ENCODE peak calls at places on chromosomes 3 and 15, in five cellular contexts. W, D, S, O and R are unnamed samples.

GRCh38 chr3:76673171-76673570 is 366.7 kb upstream of the ROBO2 start:
- DNase-seq in D (no peak), O (no peak), S (no peak), W (no peak), R (no peak)

GRCh38 chr3:134464693-134465385 is 20.9 kb downstream of the ANAPC13 start:
- DNase-seq in O (no peak), W (no peak), D (no peak), S (no peak), R (no peak)

GRCh38 chr15:74786659-74787165 is 4.8 kb downstream of the CSK start:
- DNase-seq in D (no peak), S (no peak), W (no peak), O (no peak), R (no peak)

GRCh38 chr15:77549552-77550274 is 83.0 kb downstream of the LINGO1 start:
- DNase-seq in W (no peak), D (no peak), O (no peak), S (no peak), R (no peak)

GRCh38 chr15:84681822-84682221 is 23.8 kb upstream of the NMB start:
- DNase-seq in O (no peak), W (peak), D (no peak), S (peak), R (no peak)

GRCh38 chr3:160401301-160402095 is 2.0 kb downstream of the SMC4 start:
- DNase-seq in W (peak), O (no peak), D (no peak), S (no peak), R (no peak)

GRCh38 chr3:150335631-150336030 is 72.5 kb upstream of the TSC22D2 start:
- DNase-seq in S (no peak), W (no peak), D (no peak), O (no peak), R (no peak)

GRCh38 chr3:99909714-99910508 is 92.2 kb downstream of the CMSS1 start:
- DNase-seq in D (no peak), S (no peak), O (peak), W (peak), R (no peak)

GRCh38 chr3:37183375-37183831 is 9.0 kb upstream of the LRRFIP2 start:
- DNase-seq in D (no peak), S (no peak), W (peak), O (no peak), R (no peak)

GRCh38 chr15:65334586-65335231 is 30.2 kb downstream of the RNU5B-1 start:
- DNase-seq in W (no peak), O (no peak), D (no peak), S (no peak), R (no peak)

GRCh38 chr3:144770813-144771400 is 799.3 kb downstream of the DIPK2A start:
- DNase-seq in D (no peak), O (no peak), W (peak), S (no peak), R (no peak)

GRCh38 chr3:15723624-15723884 is 74.2 kb downstream of the ANKRD28 start:
- DNase-seq in O (no peak), S (no peak), W (no peak), D (no peak), R (no peak)

GRCh38 chr3:172787746-172788145 is 37.2 kb downstream of the ECT2 start:
- DNase-seq in S (no peak), W (peak), D (no peak), O (no peak), R (no peak)

GRCh38 chr15:42528970-42529369 is 19.6 kb downstream of the LRRC57 start:
- DNase-seq in S (no peak), O (no peak), W (no peak), D (no peak), R (no peak)

GRCh38 chr3:48187579-48188265 is 495 bp downstream of the CDC25A start:
- DNase-seq in D (no peak), S (no peak), W (peak), O (peak), R (peak)

GRCh38 chr15:66840615-66841014 is 138.6 kb downstream of the SMAD6 start:
- DNase-seq in D (no peak), W (no peak), O (no peak), S (no peak), R (no peak)

GRCh38 chr3:26628915-26629314 is 6.3 kb downstream of the LRRC3B start:
- DNase-seq in O (no peak), S (no peak), D (no peak), W (no peak), R (no peak)

GRCh38 chr15:52737720-52738119 is 52.4 kb downstream of the ONECUT1 start:
- DNase-seq in W (peak), S (no peak), O (no peak), D (no peak), R (no peak)

GRCh38 chr15:31250033-31250432 is 76.6 kb upstream of the KLF13 start:
- DNase-seq in S (no peak), W (no peak), O (no peak), D (no peak), R (no peak)

GRCh38 chr15:100372695-100373036 is 30.9 kb upstream of the ADAMTS17 start:
- DNase-seq in O (no peak), S (no peak), D (no peak), W (no peak), R (no peak)

GRCh38 chr3:59422312-59422711 is 372.5 kb upstream of the CFAP20DC start:
- DNase-seq in O (no peak), D (no peak), S (no peak), W (peak), R (no peak)

GRCh38 chr3:64889991-64890390 is 202.2 kb upstream of the ADAMTS9 start:
- DNase-seq in W (no peak), D (no peak), O (no peak), S (no peak), R (no peak)

GRCh38 chr3:182404031-182404430 is 389.3 kb upstream of the ATP11B start:
- DNase-seq in O (no peak), D (no peak), S (no peak), W (no peak), R (no peak)

GRCh38 chr3:13865581-13866405 is 14.1 kb downstream of the WNT7A start:
- DNase-seq in W (no peak), D (no peak), S (no peak), O (no peak), R (no peak)

GRCh38 chr3:31981206-31982181 is at the start of the genes OSBPL10 and ZNF860:
- DNase-seq in D (no peak), O (no peak), S (no peak), W (peak), R (no peak)

GRCh38 chr15:40420793-40421192 is 15.2 kb downstream of the IVD start:
- DNase-seq in O (peak), S (no peak), W (peak), D (no peak), R (no peak)

GRCh38 chr3:16509721-16510619 is 3.5 kb downstream of the RFTN1 start:
- DNase-seq in S (no peak), D (no peak), O (no peak), W (no peak), R (no peak)

GRCh38 chr3:99625237-99625622 is 13.2 kb upstream of the COL8A1 start:
- DNase-seq in D (no peak), W (no peak), S (no peak), O (no peak), R (no peak)

GRCh38 chr3:58628823-58629562 is 37.6 kb downstream of the FAM3D start:
- DNase-seq in O (peak), D (no peak), W (no peak), S (no peak), R (no peak)

GRCh38 chr3:4866841-4867240 is 112.4 kb upstream of the BHLHE40 start:
- DNase-seq in W (peak), O (no peak), D (no peak), S (no peak), R (no peak)

GRCh38 chr3:27025718-27026117 is 343.5 kb downstream of the NEK10 start:
- DNase-seq in O (no peak), S (no peak), D (no peak), W (no peak), R (no peak)

GRCh38 chr3:72246685-72247084 is 461.7 kb upstream of the PROK2 start:
- DNase-seq in W (no peak), S (no peak), O (no peak), D (no peak), R (no peak)

GRCh38 chr3:134374791-134375541 is 719 bp upstream of the AMOTL2 start:
- DNase-seq in S (no peak), O (peak), W (peak), D (no peak), R (no peak)

GRCh38 chr15:35885870-35886269 is 339.9 kb upstream of the DPH6 start:
- DNase-seq in S (no peak), W (peak), O (no peak), D (no peak), R (no peak)

GRCh38 chr3:180601688-180602666 is at the start of gene TTC14:
- DNase-seq in D (peak), W (peak), O (peak), S (peak), R (peak)
- TF ChIP-seq CTCF in D (no peak), W (no peak), O (peak), S (no peak), R (no peak)

DNA sequence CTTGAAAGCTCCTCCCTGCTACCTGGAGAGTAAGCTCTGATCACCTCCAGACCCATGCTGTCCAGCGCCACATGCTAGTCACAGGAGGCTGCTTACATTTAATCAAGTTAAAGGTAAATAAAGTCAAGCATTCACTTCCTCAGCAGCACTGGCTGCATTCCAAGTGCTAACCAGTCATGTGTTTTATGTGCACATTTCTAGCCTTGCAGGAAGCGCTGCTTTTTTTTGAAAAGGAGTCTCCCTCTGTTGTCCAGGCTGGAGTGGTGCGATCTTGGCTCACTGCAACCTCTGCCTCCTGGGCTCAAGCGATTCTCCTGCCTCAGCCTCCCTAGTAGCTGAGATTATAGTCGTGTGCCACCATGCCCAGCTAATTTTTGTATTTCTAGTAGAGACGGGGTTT is 279.2 kb downstream of the GABRG3 start:
- DNase-seq in S (no peak), O (peak), D (no peak), W (no peak), R (no peak)
- TF ChIP-seq CTCF in S (no peak), O (peak), D (no peak), W (no peak), R (no peak)

DNA sequence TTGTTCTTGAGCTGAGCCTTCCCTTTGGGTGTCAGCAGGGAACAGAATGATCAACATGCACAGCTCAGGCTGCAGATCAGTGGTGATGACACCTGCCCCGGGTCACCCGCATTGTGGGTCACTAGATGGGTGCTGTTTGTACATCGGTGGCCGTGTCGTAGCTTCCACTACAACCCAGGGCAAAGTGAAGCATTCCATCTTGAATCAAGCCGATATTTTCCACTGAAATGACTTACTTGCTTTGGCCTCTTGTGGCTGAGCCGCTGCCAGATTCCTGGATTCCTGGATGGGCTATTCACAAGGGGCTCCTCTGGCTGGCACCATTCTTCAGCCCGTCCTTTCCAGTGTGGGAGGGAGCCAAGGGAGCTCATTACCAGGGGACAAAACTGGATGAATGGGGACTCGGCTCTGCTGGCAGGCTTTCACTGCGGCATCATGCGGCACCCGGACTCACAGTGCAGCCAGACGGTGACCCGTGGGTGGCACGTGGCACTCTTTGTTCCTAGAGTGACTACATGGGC is 65.6 kb downstream of the SLCO3A1 start:
- DNase-seq in D (no peak), S (no peak), O (no peak), W (no peak), R (no peak)
- TF ChIP-seq CTCF in D (no peak), S (no peak), O (no peak), W (no peak), R (no peak)

GRCh38 chr3:178274711-178275110 is 261.5 kb upstream of the KCNMB2 start:
- DNase-seq in S (no peak), D (no peak), W (no peak), O (no peak), R (no peak)

GRCh38 chr3:178271740-178272387 is 264.4 kb upstream of the KCNMB2 start:
- DNase-seq in D (no peak), S (no peak), W (no peak), O (no peak), R (no peak)

GRCh38 chr3:178277605-178278004 is 258.6 kb upstream of the KCNMB2 start:
- DNase-seq in D (no peak), O (no peak), W (peak), S (no peak), R (no peak)

GRCh38 chr3:178275311-178275710 is 260.9 kb upstream of the KCNMB2 start:
- DNase-seq in O (no peak), W (peak), D (no peak), S (no peak), R (no peak)

DNA sequence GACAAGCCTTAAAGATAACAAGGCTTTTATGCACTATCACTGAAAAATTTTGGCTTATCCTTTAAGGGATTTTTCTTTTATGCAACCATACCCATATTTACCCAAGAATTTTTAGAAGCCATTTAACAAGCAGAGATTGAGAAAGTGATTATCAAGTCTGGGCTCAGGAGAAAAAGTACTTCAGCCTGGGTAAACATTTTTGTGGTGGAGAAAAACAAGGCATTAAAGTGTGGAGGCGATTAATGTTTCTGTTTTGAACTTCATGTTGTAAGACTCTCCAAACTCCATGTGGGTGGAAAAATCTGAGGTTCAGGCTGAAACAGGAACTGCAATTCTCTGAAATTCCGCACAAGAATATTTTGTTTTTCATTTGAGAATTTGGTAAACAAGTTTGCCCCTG is 260.4 kb upstream of the KCNMB2 start:
- DNase-seq in D (no peak), O (no peak), S (no peak), W (no peak), R (no peak)
- TF ChIP-seq CTCF in D (no peak), O (no peak), S (no peak), W (no peak), R (no peak)

DNA sequence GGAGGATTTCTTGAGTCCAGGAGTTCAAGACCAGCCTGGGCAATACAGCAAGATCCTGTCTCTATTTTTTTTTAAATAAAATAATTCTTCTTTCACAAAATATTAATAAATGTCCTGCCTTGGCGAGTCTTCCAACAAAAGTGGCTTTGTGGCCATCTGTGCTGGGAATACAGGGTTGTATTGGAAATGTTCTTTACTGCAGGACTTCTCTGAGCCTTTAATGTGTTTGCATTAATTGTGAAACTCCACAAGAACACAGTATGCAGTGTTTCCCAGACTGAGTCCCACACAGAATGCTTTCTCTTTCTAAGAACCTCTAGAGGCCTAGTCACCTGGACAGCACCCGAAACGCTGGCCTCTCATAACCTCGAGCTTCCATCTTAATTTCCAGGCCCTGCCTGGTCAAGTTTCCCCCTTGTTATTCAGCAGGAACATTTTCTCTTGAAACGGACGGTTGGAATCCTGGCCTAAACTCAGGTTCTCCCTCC is 85.4 kb upstream of the ARRDC4 start:
- DNase-seq in O (no peak), W (no peak), S (no peak), D (no peak), R (no peak)
- TF ChIP-seq CTCF in O (no peak), W (no peak), S (no peak), D (no peak), R (no peak)

DNA sequence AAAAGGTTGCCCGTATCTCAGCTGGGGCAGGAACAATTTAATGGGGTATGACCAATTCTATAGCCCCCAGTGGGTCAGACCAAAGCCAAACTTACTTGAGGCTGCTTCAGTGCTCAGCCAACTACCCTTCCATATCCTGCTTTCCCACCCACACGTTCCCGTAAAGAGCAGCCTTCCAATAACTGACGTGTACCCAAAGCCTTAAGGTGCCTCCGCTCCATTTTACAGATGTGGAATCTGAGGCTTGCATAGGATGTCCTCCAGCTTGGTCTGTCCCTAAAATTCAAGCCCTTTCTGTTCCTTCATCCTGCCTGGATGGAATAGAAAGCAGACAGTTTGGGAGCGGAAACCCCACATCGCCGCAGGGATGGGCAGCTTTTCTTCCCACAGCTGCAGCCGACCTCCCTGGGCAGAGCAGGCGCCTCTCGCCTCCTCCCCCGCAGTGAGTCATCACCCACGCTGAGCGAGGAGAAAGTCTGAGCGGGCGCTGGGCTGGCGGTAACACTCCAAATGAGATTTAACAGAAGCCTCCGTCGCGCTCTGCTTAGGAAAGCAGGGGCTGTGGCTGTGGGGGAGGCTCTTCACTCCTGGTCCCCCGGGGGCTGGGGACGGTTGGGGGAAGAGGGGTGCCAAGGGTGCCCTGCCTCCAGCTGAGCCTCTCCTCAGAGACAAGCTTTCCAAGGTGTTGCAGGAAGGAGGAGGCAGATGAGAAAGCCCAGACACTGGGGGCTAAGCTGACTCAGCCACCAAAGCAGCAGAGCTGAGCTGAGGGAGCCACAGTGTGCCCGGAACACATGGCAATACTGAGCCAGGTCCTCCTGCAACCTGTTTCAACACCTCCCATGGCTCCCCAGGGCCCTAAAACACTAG is 57.8 kb upstream of the HRH1 start:
- DNase-seq in D (peak), W (peak), O (no peak), S (no peak), R (peak)
- TF ChIP-seq CTCF in D (no peak), W (no peak), O (no peak), S (no peak), R (no peak)

DNA sequence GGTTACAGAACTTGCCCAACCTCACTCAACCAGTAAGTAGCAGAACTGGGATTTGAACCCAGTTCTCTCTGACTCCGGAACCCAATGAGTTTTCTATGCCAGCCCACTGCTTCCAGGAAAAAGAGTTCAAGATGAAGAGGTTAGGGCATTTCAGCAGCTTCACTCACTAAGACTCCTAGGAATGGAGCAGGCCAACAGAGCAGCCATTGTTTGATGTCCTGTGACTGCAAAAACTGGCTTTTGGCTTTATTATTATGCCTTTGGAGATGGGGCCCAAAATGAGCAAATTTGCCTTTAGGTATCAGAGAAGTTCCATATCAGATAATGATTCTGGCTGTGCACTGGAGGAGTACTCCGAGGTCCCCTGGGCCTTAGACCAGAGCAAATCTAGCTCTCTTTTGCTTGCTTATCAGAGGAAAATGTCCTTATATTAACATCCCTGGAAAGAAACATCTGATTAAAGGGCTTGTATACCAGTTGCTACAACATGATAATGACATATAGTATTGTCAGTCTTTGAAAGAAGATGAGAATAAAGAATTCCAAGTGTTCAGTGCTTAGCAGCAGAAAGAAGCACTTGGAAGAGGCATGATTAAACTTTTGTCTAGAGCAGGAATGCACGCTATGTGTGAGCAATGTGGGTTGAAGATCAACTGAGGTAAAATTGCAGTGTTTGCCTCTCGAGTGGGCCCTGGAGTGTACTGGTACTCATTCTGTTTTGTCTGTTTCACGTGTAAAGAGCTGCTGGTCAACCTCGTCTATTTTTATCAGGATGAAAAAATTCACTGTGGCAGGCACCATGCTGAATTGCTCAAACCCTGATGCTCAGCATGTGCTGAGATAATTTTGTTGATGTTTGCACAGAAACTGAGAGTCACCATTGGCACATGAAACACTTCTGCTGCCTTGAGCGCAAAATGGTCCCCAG is 21.8 kb upstream of the KLHL24 start:
- DNase-seq in S (no peak), W (no peak), O (no peak), D (no peak), R (no peak)
- TF ChIP-seq CTCF in S (no peak), W (no peak), O (no peak), D (no peak), R (no peak)